ENCODE peak calls at places on chromosomes 6 and 20, in five cellular contexts. One of them, this sample, is unnamed.

GRCh38 chr20:19317240-19318069 is 105.0 kb downstream of the SLC24A3 start:
- DNase-seq in cardiac muscle cell: no peak
- DNase-seq in SJCRH30: no peak
- DNase-seq in NCI-H82: no peak
- DNase-seq in naive thymus-derived CD4-positive, alpha-beta T cell: no peak
- DNase-seq in this sample: no peak

GRCh38 chr20:41300906-41301305 is 16.6 kb downstream of the ZHX3 start:
- DNase-seq in NCI-H82: no peak
- DNase-seq in naive thymus-derived CD4-positive, alpha-beta T cell: no peak
- DNase-seq in cardiac muscle cell: no peak
- DNase-seq in SJCRH30: no peak
- DNase-seq in this sample: no peak

GRCh38 chr6:34383171-34383631 is 9.3 kb downstream of the NUDT3 start:
- DNase-seq in cardiac muscle cell: peak; percentile 88
- DNase-seq in SJCRH30: no peak
- DNase-seq in NCI-H82: no peak
- DNase-seq in naive thymus-derived CD4-positive, alpha-beta T cell: no peak
- DNase-seq in this sample: no peak

GRCh38 chr6:134253681-134254080 is 64.2 kb downstream of the SGK1 start:
- DNase-seq in naive thymus-derived CD4-positive, alpha-beta T cell: no peak
- DNase-seq in cardiac muscle cell: peak; percentile 29
- DNase-seq in NCI-H82: peak; percentile 18
- DNase-seq in SJCRH30: no peak
- DNase-seq in this sample: no peak

GRCh38 chr6:8703059-8703458 is 267.7 kb upstream of the SLC35B3 start:
- DNase-seq in naive thymus-derived CD4-positive, alpha-beta T cell: no peak
- DNase-seq in NCI-H82: no peak
- DNase-seq in cardiac muscle cell: no peak
- DNase-seq in SJCRH30: no peak
- DNase-seq in this sample: no peak

GRCh38 chr6:14706378-14706929 is 539.4 kb upstream of the JARID2 start:
- DNase-seq in cardiac muscle cell: peak; percentile 97
- DNase-seq in NCI-H82: no peak
- DNase-seq in SJCRH30: no peak
- DNase-seq in naive thymus-derived CD4-positive, alpha-beta T cell: no peak
- DNase-seq in this sample: peak; percentile 65

GRCh38 chr6:108293527-108294296 is 1.1 kb upstream of the AFG1L start:
- DNase-seq in naive thymus-derived CD4-positive, alpha-beta T cell: no peak
- DNase-seq in NCI-H82: peak; percentile 44
- DNase-seq in SJCRH30: peak; percentile 46
- DNase-seq in cardiac muscle cell: no peak
- DNase-seq in this sample: no peak

GRCh38 chr6:135581211-135581610 is 83.7 kb upstream of the AHI1 start:
- DNase-seq in NCI-H82: no peak
- DNase-seq in naive thymus-derived CD4-positive, alpha-beta T cell: no peak
- DNase-seq in cardiac muscle cell: no peak
- DNase-seq in SJCRH30: no peak
- DNase-seq in this sample: no peak

GRCh38 chr20:3423126-3423525 is 15.7 kb upstream of the DNAAF9 start:
- DNase-seq in cardiac muscle cell: no peak
- DNase-seq in SJCRH30: no peak
- DNase-seq in naive thymus-derived CD4-positive, alpha-beta T cell: no peak
- DNase-seq in NCI-H82: peak; percentile 16
- DNase-seq in this sample: no peak

GRCh38 chr20:327041-327945 is 1.9 kb downstream of the SOX12 start:
- DNase-seq in cardiac muscle cell: peak; percentile 96
- DNase-seq in SJCRH30: peak; percentile 95
- DNase-seq in naive thymus-derived CD4-positive, alpha-beta T cell: peak; percentile 78
- DNase-seq in NCI-H82: peak; percentile 99
- DNase-seq in this sample: peak; percentile 44

GRCh38 chr6:13811627-13812358 is 2.6 kb downstream of the MCUR1 start:
- DNase-seq in naive thymus-derived CD4-positive, alpha-beta T cell: no peak
- DNase-seq in SJCRH30: no peak
- DNase-seq in cardiac muscle cell: no peak
- DNase-seq in NCI-H82: no peak
- DNase-seq in this sample: no peak

GRCh38 chr6:158057213-158057987 is 75.7 kb downstream of the SYNJ2 start:
- DNase-seq in cardiac muscle cell: peak; percentile 84
- DNase-seq in NCI-H82: no peak
- DNase-seq in naive thymus-derived CD4-positive, alpha-beta T cell: no peak
- DNase-seq in SJCRH30: no peak
- DNase-seq in this sample: peak; percentile 26

GRCh38 chr6:30683137-30683979 is 3.1 kb downstream of the PPP1R18 start:
- DNase-seq in NCI-H82: no peak
- DNase-seq in naive thymus-derived CD4-positive, alpha-beta T cell: no peak
- DNase-seq in SJCRH30: no peak
- DNase-seq in cardiac muscle cell: no peak
- DNase-seq in this sample: no peak

GRCh38 chr6:107634147-107635057 is 144.5 kb downstream of the SOBP start:
- DNase-seq in SJCRH30: no peak
- DNase-seq in cardiac muscle cell: peak; percentile 27
- DNase-seq in NCI-H82: no peak
- DNase-seq in naive thymus-derived CD4-positive, alpha-beta T cell: no peak
- DNase-seq in this sample: no peak

GRCh38 chr6:3751730-3752537 is 421 bp upstream of the PXDC1 start:
- DNase-seq in NCI-H82: peak; percentile 80
- DNase-seq in cardiac muscle cell: peak; percentile 97
- DNase-seq in SJCRH30: peak; percentile 75
- DNase-seq in naive thymus-derived CD4-positive, alpha-beta T cell: peak; percentile 42
- DNase-seq in this sample: peak; percentile 57

GRCh38 chr6:6969761-6970223 is 138.0 kb upstream of the RREB1 start:
- DNase-seq in NCI-H82: no peak
- DNase-seq in naive thymus-derived CD4-positive, alpha-beta T cell: no peak
- DNase-seq in SJCRH30: no peak
- DNase-seq in cardiac muscle cell: no peak
- DNase-seq in this sample: no peak